ENCODE peak calls at places on chromosomes 5 and 9, in four cellular contexts. One of them, this sample, is unnamed.

GRCh38 chr9:89523948-89524347 is 26.0 kb upstream of the SEMA4D start:
- DNase-seq in HCT116: no peak
- DNase-seq in GM12878: no peak
- DNase-seq in HepG2: no peak
- DNase-seq in this sample: no peak

GRCh38 chr9:69877852-69878507 is 57.4 kb downstream of the CFAP95 start:
- DNase-seq in HCT116: peak; percentile 22
- DNase-seq in GM12878: no peak
- DNase-seq in HepG2: peak; percentile 43
- DNase-seq in this sample: peak; percentile 37

GRCh38 chr9:135997070-135998012 is 36.2 kb upstream of the UBAC1 start:
- DNase-seq in HCT116: no peak
- DNase-seq in GM12878: no peak
- DNase-seq in HepG2: no peak
- DNase-seq in this sample: no peak

GRCh38 chr5:116084231-116084630 is 594 bp upstream of the COMMD10 start:
- DNase-seq in HCT116: no peak
- DNase-seq in GM12878: no peak
- DNase-seq in HepG2: no peak
- DNase-seq in this sample: peak; percentile 33

GRCh38 chr9:34771023-34771422 is 61.1 kb upstream of the CCL21 start:
- DNase-seq in HCT116: no peak
- DNase-seq in GM12878: no peak
- DNase-seq in HepG2: no peak
- DNase-seq in this sample: peak; percentile 22

GRCh38 chr9:16964228-16964627 is 93.8 kb upstream of the BNC2 start:
- DNase-seq in HCT116: peak; percentile 8
- DNase-seq in GM12878: no peak
- DNase-seq in HepG2: no peak
- DNase-seq in this sample: peak; percentile 62

GRCh38 chr5:106474066-106474465 is 1196.7 kb downstream of the EFNA5 start:
- DNase-seq in HCT116: no peak
- DNase-seq in GM12878: no peak
- DNase-seq in HepG2: no peak
- DNase-seq in this sample: no peak

GRCh38 chr5:6722015-6722414 is 8.8 kb downstream of the TENT4A start:
- DNase-seq in HCT116: no peak
- DNase-seq in GM12878: no peak
- DNase-seq in HepG2: no peak
- DNase-seq in this sample: no peak

GRCh38 chr9:33620738-33621439 is 96.8 kb downstream of the ANKRD18B start:
- DNase-seq in HCT116: no peak
- DNase-seq in GM12878: no peak
- DNase-seq in HepG2: no peak
- DNase-seq in this sample: peak; percentile 96

GRCh38 chr5:38994329-38994927 is 79.8 kb downstream of the RICTOR start:
- DNase-seq in HCT116: peak; percentile 4
- DNase-seq in GM12878: no peak
- DNase-seq in HepG2: peak; percentile 64
- DNase-seq in this sample: peak; percentile 61

GRCh38 chr9:101977614-101978210 is 239.3 kb upstream of the GRIN3A start:
- DNase-seq in HCT116: peak; percentile 10
- DNase-seq in GM12878: no peak
- DNase-seq in HepG2: peak; percentile 3
- DNase-seq in this sample: peak; percentile 2

GRCh38 chr9:34079181-34079580 is 30.5 kb upstream of the UBAP2 start:
- DNase-seq in HCT116: peak; percentile 13
- DNase-seq in GM12878: no peak
- DNase-seq in HepG2: no peak
- DNase-seq in this sample: peak; percentile 82

GRCh38 chr5:132299901-132300300 is 5.7 kb downstream of the SLC22A4 start:
- DNase-seq in HCT116: no peak
- DNase-seq in GM12878: no peak
- DNase-seq in HepG2: no peak
- DNase-seq in this sample: no peak

GRCh38 chr5:181160144-181160754 is 12.9 kb downstream of the OR2V2 start:
- DNase-seq in HCT116: no peak
- DNase-seq in GM12878: no peak
- DNase-seq in HepG2: no peak
- DNase-seq in this sample: peak; percentile 32

GRCh38 chr9:27117489-27118135 is 8.6 kb downstream of the TEK start:
- DNase-seq in HCT116: no peak
- DNase-seq in GM12878: no peak
- DNase-seq in HepG2: peak; percentile 49
- DNase-seq in this sample: peak; percentile 22

GRCh38 chr9:89701221-89701798 is 96.5 kb downstream of the GADD45G start:
- DNase-seq in HCT116: no peak
- DNase-seq in GM12878: peak; percentile 73
- DNase-seq in HepG2: no peak
- DNase-seq in this sample: no peak

GRCh38 chr5:95861221-95861857 is 38.8 kb upstream of the GLRX start:
- DNase-seq in HCT116: peak; percentile 24
- DNase-seq in GM12878: no peak
- DNase-seq in HepG2: peak; percentile 96
- DNase-seq in this sample: peak; percentile 88

GRCh38 chr9:116087246-116087645 is 66.3 kb upstream of the PAPPA start:
- DNase-seq in HCT116: no peak
- DNase-seq in GM12878: no peak
- DNase-seq in HepG2: no peak
- DNase-seq in this sample: peak; percentile 78

GRCh38 chr5:176887252-176887849 is 11.8 kb downstream of the HK3 start:
- DNase-seq in HCT116: no peak
- DNase-seq in GM12878: no peak
- DNase-seq in HepG2: no peak
- DNase-seq in this sample: no peak

GRCh38 chr9:130180516-130180915 is 8.3 kb downstream of the NCS1 start:
- DNase-seq in HCT116: no peak
- DNase-seq in GM12878: no peak
- DNase-seq in HepG2: no peak
- DNase-seq in this sample: no peak

GRCh38 chr5:98796197-98796972 is 22.9 kb downstream of the RGMB start:
- DNase-seq in HCT116: no peak
- DNase-seq in GM12878: no peak
- DNase-seq in HepG2: peak; percentile 62
- DNase-seq in this sample: peak; percentile 41

GRCh38 chr5:179825655-179826182 is 5.0 kb downstream of the SQSTM1 start:
- DNase-seq in HCT116: no peak
- DNase-seq in GM12878: no peak
- DNase-seq in HepG2: peak; percentile 93
- DNase-seq in this sample: no peak

GRCh38 chr9:107213080-107213479 is 70.0 kb upstream of the RAD23B start:
- DNase-seq in HCT116: no peak
- DNase-seq in GM12878: no peak
- DNase-seq in HepG2: peak; percentile 59
- DNase-seq in this sample: no peak

GRCh38 chr5:116585227-116585626 is 10.6 kb upstream of the SEMA6A start:
- DNase-seq in HCT116: no peak
- DNase-seq in GM12878: no peak
- DNase-seq in HepG2: no peak
- DNase-seq in this sample: no peak

GRCh38 chr9:120729796-120730195 is 15.5 kb upstream of the MEGF9 start:
- DNase-seq in HCT116: no peak
- DNase-seq in GM12878: no peak
- DNase-seq in HepG2: peak; percentile 72
- DNase-seq in this sample: no peak

GRCh38 chr9:137710751-137711150 is 91.9 kb downstream of the EHMT1 start:
- DNase-seq in HCT116: no peak
- DNase-seq in GM12878: no peak
- DNase-seq in HepG2: no peak
- DNase-seq in this sample: no peak

GRCh38 chr5:168750926-168751325 is 171.8 kb upstream of the PANK3 start:
- DNase-seq in HCT116: no peak
- DNase-seq in GM12878: no peak
- DNase-seq in HepG2: no peak
- DNase-seq in this sample: no peak

GRCh38 chr5:122707796-122708195 is 67.1 kb upstream of the SNX2 start:
- DNase-seq in HCT116: no peak
- DNase-seq in GM12878: no peak
- DNase-seq in HepG2: no peak
- DNase-seq in this sample: no peak

GRCh38 chr9:75504721-75505120 is 385.8 kb upstream of the PCSK5 start:
- DNase-seq in HCT116: no peak
- DNase-seq in GM12878: no peak
- DNase-seq in HepG2: no peak
- DNase-seq in this sample: no peak

GRCh38 chr5:168219515-168220410 is 71.7 kb upstream of the WWC1 start:
- DNase-seq in HCT116: peak; percentile 68
- DNase-seq in GM12878: peak; percentile 68
- DNase-seq in HepG2: peak; percentile 60
- DNase-seq in this sample: peak; percentile 60

GRCh38 chr5:41925555-41925946 is 470 bp downstream of the FBXO4 start:
- DNase-seq in HCT116: no peak
- DNase-seq in GM12878: no peak
- DNase-seq in HepG2: peak; percentile 39
- DNase-seq in this sample: peak; percentile 24

GRCh38 chr9:4887556-4887955 is 94.8 kb downstream of the RCL1 start:
- DNase-seq in HCT116: no peak
- DNase-seq in GM12878: no peak
- DNase-seq in HepG2: no peak
- DNase-seq in this sample: peak; percentile 44

GRCh38 chr5:82045526-82046267 is 73.9 kb downstream of the ATG10 start:
- DNase-seq in HCT116: no peak
- DNase-seq in GM12878: no peak
- DNase-seq in HepG2: no peak
- DNase-seq in this sample: peak; percentile 19

GRCh38 chr9:105223544-105224140 is 20.8 kb upstream of the SLC44A1 start:
- DNase-seq in HCT116: no peak
- DNase-seq in GM12878: no peak
- DNase-seq in HepG2: no peak
- DNase-seq in this sample: no peak

GRCh38 chr9:4829956-4830355 is 37.2 kb downstream of the RCL1 start:
- DNase-seq in HCT116: no peak
- DNase-seq in GM12878: no peak
- DNase-seq in HepG2: no peak
- DNase-seq in this sample: no peak

GRCh38 chr5:32802764-32803163 is 91.6 kb downstream of the NPR3 start:
- DNase-seq in HCT116: no peak
- DNase-seq in GM12878: no peak
- DNase-seq in HepG2: no peak
- DNase-seq in this sample: no peak

GRCh38 chr5:145936401-145937131 is at the start of gene SH3RF2:
- DNase-seq in HCT116: peak; percentile 85
- DNase-seq in GM12878: no peak
- DNase-seq in HepG2: peak; percentile 67
- DNase-seq in this sample: peak; percentile 85

GRCh38 chr5:126503602-126504104 is 80.4 kb downstream of the GRAMD2B start:
- DNase-seq in HCT116: no peak
- DNase-seq in GM12878: no peak
- DNase-seq in HepG2: no peak
- DNase-seq in this sample: no peak

GRCh38 chr5:126044111-126044668 is 379.0 kb upstream of the GRAMD2B start:
- DNase-seq in HCT116: no peak
- DNase-seq in GM12878: no peak
- DNase-seq in HepG2: no peak
- DNase-seq in this sample: peak; percentile 5

GRCh38 chr5:18745591-18745987 is 1111.3 kb downstream of the TAF11L14 start:
- DNase-seq in HCT116: no peak
- DNase-seq in GM12878: no peak
- DNase-seq in HepG2: peak; percentile 0
- DNase-seq in this sample: no peak
- H3K4me3 ChIP-seq in HCT116: no peak overlapping the region
- H3K4me3 ChIP-seq in GM12878: peak overlapping the region; percentile 84
- H3K4me3 ChIP-seq in HepG2: peak overlapping the region; percentile 89
- H3K4me3 ChIP-seq in this sample: no peak overlapping the region

GRCh38 chr5:5140051-5141010 is at the start of gene ADAMTS16:
- DNase-seq in HCT116: no peak
- DNase-seq in GM12878: no peak
- DNase-seq in HepG2: no peak
- DNase-seq in this sample: no peak
- H3K9ac ChIP-seq in HCT116: no peak within 1 kb of the TSS
- H3K9ac ChIP-seq in GM12878: no peak within 1 kb of the TSS
- H3K9ac ChIP-seq in HepG2: no peak within 1 kb of the TSS
- H3K9ac ChIP-seq in this sample: no peak within 1 kb of the TSS

GRCh38 chr9:132575005-132575609 is 7.3 kb upstream of the BARHL1 start:
- DNase-seq in HCT116: peak; percentile 62
- DNase-seq in GM12878: no peak
- DNase-seq in HepG2: peak; percentile 48
- DNase-seq in this sample: peak; percentile 57
- TF ChIP-seq EZH2 in HCT116: no peak
- TF ChIP-seq EZH2 in GM12878: no peak
- TF ChIP-seq EZH2 in HepG2: no peak
- TF ChIP-seq EZH2 in this sample: no peak

DNA sequence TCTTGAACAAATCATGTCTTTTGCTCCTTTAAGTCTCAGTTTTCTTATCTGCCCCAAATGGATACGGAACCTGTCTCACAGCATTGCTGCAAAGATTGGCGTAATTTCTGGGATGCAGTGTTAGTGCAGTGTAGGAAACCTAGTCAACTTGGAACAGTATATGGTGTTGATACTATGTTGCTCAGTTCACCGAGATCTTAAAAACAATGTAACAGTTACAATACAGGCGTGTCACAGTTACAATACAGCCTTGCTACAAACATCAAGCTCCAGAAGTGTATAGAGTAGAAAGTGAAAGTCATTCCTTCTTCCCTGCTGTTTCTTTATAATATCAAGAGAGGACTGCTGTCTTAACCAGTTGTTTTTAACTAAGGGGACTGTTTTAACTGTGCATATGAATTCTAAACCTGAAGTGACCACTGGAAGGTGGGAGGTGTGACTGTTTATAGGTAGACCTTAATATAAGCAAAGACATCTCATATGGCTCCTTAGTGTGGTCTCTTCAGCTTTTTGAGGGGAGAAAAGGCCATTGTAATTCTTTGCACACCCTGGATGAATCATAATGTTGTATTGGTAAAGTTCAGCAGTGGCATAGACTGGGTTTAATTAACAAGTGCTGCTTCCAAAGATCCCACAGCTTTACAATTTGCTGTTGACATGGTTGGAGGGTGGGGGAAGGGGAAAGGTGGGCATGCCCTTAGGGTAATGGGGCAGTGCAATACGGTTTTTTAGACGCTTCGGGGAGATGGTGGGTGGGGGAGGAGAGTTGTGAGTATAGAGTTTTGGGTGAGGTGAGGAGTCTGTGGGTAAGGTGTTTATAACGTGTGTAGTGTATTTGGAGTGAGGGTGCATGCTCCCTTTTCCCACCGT is 12.9 kb downstream of the PRRC2B start:
- DNase-seq in HCT116: no peak
- DNase-seq in GM12878: no peak
- DNase-seq in HepG2: no peak
- DNase-seq in this sample: no peak
- H3K4me3 ChIP-seq in HCT116: no peak overlapping the region
- H3K4me3 ChIP-seq in GM12878: peak overlapping the region; percentile 11
- H3K4me3 ChIP-seq in HepG2: no peak overlapping the region
- H3K4me3 ChIP-seq in this sample: peak overlapping the region; percentile 30

GRCh38 chr9:95055337-95055850 is 262.1 kb downstream of the FANCC start:
- DNase-seq in HCT116: no peak
- DNase-seq in GM12878: no peak
- DNase-seq in HepG2: no peak
- DNase-seq in this sample: no peak
- H3K9ac ChIP-seq in HCT116: no peak overlapping the region
- H3K9ac ChIP-seq in GM12878: no peak overlapping the region
- H3K9ac ChIP-seq in HepG2: no peak overlapping the region
- H3K9ac ChIP-seq in this sample: peak overlapping the region; percentile 94